ENCODE peak calls at places on chromosomes 16 and 17, in four cellular contexts. S is HCT116, Q is K562, H is H1. K is an unnamed sample.

GRCh38 chr17:48624544-48625501 is 1.3 kb downstream of the HOXB9 start:
- DNase-seq in H (peak; percentile 80), Q (peak; percentile 57), S (no peak), K (no peak)

GRCh38 chr17:5786510-5786875 is 202.2 kb upstream of the NLRP1 start:
- DNase-seq in H (no peak), Q (no peak), S (no peak), K (no peak)

GRCh38 chr17:11002417-11002816 is 164.5 kb upstream of the PIRT start:
- DNase-seq in S (no peak), H (no peak), Q (no peak), K (no peak)

GRCh38 chr16:85656351-85657266 is 32.1 kb downstream of the GINS2 start:
- DNase-seq in S (no peak), Q (no peak), H (no peak), K (no peak)

GRCh38 chr17:30565073-30565935 is 88.1 kb downstream of the GOSR1 start:
- DNase-seq in Q (no peak), S (no peak), H (no peak), K (no peak)

GRCh38 chr17:49016775-49017463 is 19.7 kb downstream of the IGF2BP1 start:
- DNase-seq in Q (no peak), H (peak; percentile 46), S (peak; percentile 76), K (no peak)

GRCh38 chr17:77313831-77314230 is 173.1 kb downstream of the SEC14L1 start:
- DNase-seq in H (no peak), Q (no peak), S (no peak), K (no peak)

GRCh38 chr16:13521356-13521755 is 398.6 kb upstream of the ERCC4 start:
- DNase-seq in S (no peak), Q (no peak), H (no peak), K (no peak)

GRCh38 chr17:40023590-40024292 is 8.5 kb downstream of the CSF3 start:
- DNase-seq in H (no peak), S (no peak), Q (no peak), K (no peak)

GRCh38 chr16:2429771-2430663 is 770 bp downstream of the CCNF start:
- DNase-seq in Q (no peak), S (no peak), H (no peak), K (no peak)

GRCh38 chr17:8894673-8895578 is 27.5 kb upstream of the PIK3R6 start:
- DNase-seq in H (peak; percentile 74), Q (peak; percentile 65), S (peak; percentile 39), K (peak; percentile 65)

GRCh38 chr17:3754458-3755334 is 31.0 kb downstream of the HASPIN start:
- DNase-seq in H (peak; percentile 99), Q (peak; percentile 94), S (peak; percentile 95), K (no peak)

GRCh38 chr17:68954146-68954971 is 833 bp downstream of the ABCA8 start:
- DNase-seq in Q (no peak), S (no peak), H (no peak), K (no peak)

GRCh38 chr16:83973077-83973476 is 5.0 kb downstream of the NECAB2 start:
- DNase-seq in Q (no peak), H (no peak), S (no peak), K (no peak)

GRCh38 chr17:31415640-31416502 is 24.4 kb downstream of the RAB11FIP4 start:
- DNase-seq in H (no peak), Q (no peak), S (no peak), K (no peak)

GRCh38 chr17:76812968-76813367 is 55.2 kb upstream of the MGAT5B start:
- DNase-seq in S (no peak), H (no peak), Q (no peak), K (no peak)

GRCh38 chr17:10217916-10218315 is 19.5 kb upstream of the GAS7 start:
- DNase-seq in Q (no peak), S (no peak), H (no peak), K (peak; percentile 12)

GRCh38 chr17:59558953-59559352 is 6.5 kb upstream of the DHX40 start:
- DNase-seq in S (no peak), H (no peak), Q (no peak), K (no peak)

GRCh38 chr17:3683054-3683511 is 12.9 kb downstream of the P2RX5 start:
- DNase-seq in Q (peak; percentile 61), H (peak; percentile 84), S (peak; percentile 53), K (peak; percentile 48)

GRCh38 chr16:739560-740458 is 988 bp downstream of the CIAO3 start:
- DNase-seq in H (no peak), S (no peak), Q (no peak), K (no peak)

GRCh38 chr17:39244016-39244599 is 18.4 kb upstream of the STAC2 start:
- DNase-seq in S (no peak), Q (no peak), H (no peak), K (no peak)

GRCh38 chr17:4160294-4160859 is 17.4 kb downstream of the CYB5D2 start:
- DNase-seq in S (no peak), Q (no peak), H (no peak), K (no peak)

GRCh38 chr17:2176484-2177175 is 121.7 kb downstream of the HIC1 start:
- DNase-seq in S (no peak), H (no peak), Q (no peak), K (no peak)

GRCh38 chr16:69709456-69710084 is 16.8 kb downstream of the NQO1 start:
- DNase-seq in H (peak; percentile 38), S (peak; percentile 52), Q (peak; percentile 40), K (peak; percentile 15)

GRCh38 chr17:59149841-59150511 is 5.0 kb downstream of the SKA2 start:
- DNase-seq in Q (no peak), H (no peak), S (no peak), K (no peak)

GRCh38 chr16:27169511-27170071 is 33.7 kb upstream of the KDM8 start:
- DNase-seq in Q (no peak), H (no peak), S (no peak), K (peak; percentile 13)

GRCh38 chr17:70208080-70208794 is 38.9 kb downstream of the KCNJ2 start:
- DNase-seq in S (no peak), Q (no peak), H (no peak), K (peak; percentile 21)

GRCh38 chr17:40547079-40547784 is 18.0 kb downstream of the CCR7 start:
- DNase-seq in Q (no peak), S (no peak), H (no peak), K (no peak)

GRCh38 chr17:63568563-63568962 is 18.3 kb downstream of the DCAF7 start:
- DNase-seq in H (no peak), Q (no peak), S (no peak), K (no peak)
- TF ChIP-seq EGR1 in H (no peak), Q (no peak), S (no peak), K (no peak)

GRCh38 chr17:57895382-57896060 is 45.7 kb upstream of the MRPS23 start:
- DNase-seq in S (no peak), Q (no peak), H (no peak), K (no peak)
- TF ChIP-seq EGR1 in S (no peak), Q (no peak), H (no peak), K (no peak)

GRCh38 chr16:30122621-30123160 is 329 bp downstream of the MAPK3 start:
- DNase-seq in S (no peak), H (no peak), Q (peak; percentile 77), K (no peak)
- TF ChIP-seq EGR1 in S (no peak), H (no peak), Q (peak; percentile 73), K (no peak)

DNA sequence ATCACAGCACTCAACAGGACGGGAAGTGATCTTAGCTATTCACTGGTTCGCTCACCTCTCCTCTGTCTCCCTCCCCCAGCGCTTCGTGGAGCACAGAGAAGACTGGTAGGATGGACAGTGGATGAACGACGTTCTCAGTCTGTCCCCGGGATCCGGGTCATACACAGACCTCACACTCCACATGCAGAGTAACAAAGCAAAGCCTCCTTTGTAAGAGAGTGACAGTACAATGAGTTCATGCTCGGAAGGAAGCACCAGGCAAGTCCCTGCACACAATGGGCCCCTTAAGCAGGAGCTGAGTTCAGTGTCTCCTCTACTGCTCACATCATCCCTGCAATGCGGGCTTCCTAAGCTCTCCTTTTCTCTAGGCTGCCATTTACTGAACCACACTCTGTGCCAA is 356.9 kb downstream of the C16orf95 start:
- DNase-seq in S (no peak), H (no peak), Q (no peak), K (no peak)
- TF ChIP-seq EGR1 in S (no peak), H (no peak), Q (no peak), K (no peak)

GRCh38 chr16:89019511-89019910 is 42.5 kb upstream of the CBFA2T3 start:
- DNase-seq in H (no peak), Q (no peak), S (no peak), K (no peak)

GRCh38 chr16:89020068-89020924 is 43.3 kb upstream of the CBFA2T3 start:
- DNase-seq in Q (peak; percentile 81), H (no peak), S (no peak), K (peak; percentile 59)

GRCh38 chr16:89023151-89023551 is 46.1 kb upstream of the CBFA2T3 start:
- DNase-seq in Q (no peak), S (no peak), H (no peak), K (no peak)

GRCh38 chr16:89022051-89022836 is 45.2 kb upstream of the CBFA2T3 start:
- DNase-seq in H (no peak), S (no peak), Q (no peak), K (no peak)

DNA sequence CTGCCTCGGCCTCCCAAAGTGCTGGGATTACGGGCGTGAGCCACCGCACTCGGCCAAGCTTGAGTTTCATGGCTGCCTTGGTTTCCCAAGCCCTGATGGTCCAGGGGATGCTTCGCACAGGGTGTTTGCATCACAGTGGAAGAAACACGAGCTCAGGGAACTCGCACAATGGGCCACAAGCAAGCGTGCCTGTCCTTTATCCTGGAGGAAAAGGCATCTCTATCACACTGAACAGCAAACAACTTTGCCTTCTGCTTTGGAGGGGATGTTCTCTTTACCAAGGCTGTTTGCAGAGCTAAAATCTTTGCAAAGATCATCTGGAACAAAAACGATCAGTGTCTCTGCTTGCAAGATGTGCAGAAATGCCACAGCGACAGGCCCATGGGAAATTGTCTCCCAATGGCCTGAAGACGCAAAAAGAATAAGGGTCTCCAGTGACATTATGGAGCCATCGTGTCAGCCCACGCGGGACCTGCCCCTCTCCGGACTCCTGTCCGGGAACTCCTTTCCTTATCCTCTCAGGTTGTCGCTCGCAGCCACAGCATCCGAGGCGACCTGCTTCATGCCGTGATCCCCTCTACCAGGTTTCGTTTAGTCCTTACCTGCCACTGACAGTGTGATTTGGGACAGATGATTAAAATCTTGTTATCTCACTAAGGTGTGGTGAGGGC is 44.1 kb upstream of the CBFA2T3 start:
- DNase-seq in S (no peak), Q (no peak), H (no peak), K (no peak)
- TF ChIP-seq EGR1 in S (no peak), Q (no peak), H (no peak), K (no peak)

GRCh38 chr16:81707411-81708321 is 71.4 kb upstream of the PLCG2 start:
- DNase-seq in S (no peak), H (no peak), Q (no peak), K (no peak)
- TF ChIP-seq EGR1 in S (no peak), H (no peak), Q (no peak), K (no peak)

K was measured in GM12878.